ENCODE peak calls at places on chromosomes 16 and 17, in five cellular contexts. Y is transverse colon, C is Peyer's patch, V is right lobe of liver, K is RWPE1. S is an unnamed sample.

GRCh38 chr16:52713740-52714139 is 166.8 kb upstream of the TOX3 start:
- DNase-seq in Y (no peak), C (no peak), V (no peak), K (no peak), S (no peak)

GRCh38 chr17:12673788-12674187 is 8.1 kb downstream of the MYOCD start:
- DNase-seq in Y (no peak), C (no peak), V (no peak), K (no peak), S (peak; percentile 77)

GRCh38 chr17:65662166-65662565 is 100.7 kb upstream of the AXIN2 start:
- DNase-seq in Y (no peak), C (no peak), V (no peak), K (no peak), S (no peak)

GRCh38 chr17:82054351-82055022 is 2.8 kb downstream of the GPS1 start:
- DNase-seq in Y (no peak), C (no peak), V (no peak), K (no peak), S (no peak)

GRCh38 chr17:73194514-73195222 is 1.8 kb downstream of the COG1 start:
- DNase-seq in Y (no peak), C (no peak), V (no peak), K (no peak), S (no peak)

GRCh38 chr16:72876221-72876620 is 171.7 kb downstream of the ZFHX3 start:
- DNase-seq in Y (peak; percentile 44), C (no peak), V (no peak), K (no peak), S (no peak)

GRCh38 chr16:8907096-8907495 is 24.9 kb downstream of the LITAFD start:
- DNase-seq in Y (no peak), C (no peak), V (no peak), K (no peak), S (no peak)

GRCh38 chr16:25063865-25064264 is 47.7 kb upstream of the LCMT1 start:
- DNase-seq in Y (no peak), C (no peak), V (no peak), K (no peak), S (no peak)

GRCh38 chr17:48002208-48002919 is 31.5 kb downstream of the CDK5RAP3 start:
- DNase-seq in Y (no peak), C (no peak), V (no peak), K (peak; percentile 40), S (peak; percentile 35)

GRCh38 chr17:40399185-40399584 is 18.5 kb downstream of the TOP2A start:
- DNase-seq in Y (no peak), C (no peak), V (no peak), K (peak; percentile 23), S (peak; percentile 79)

GRCh38 chr16:23534868-23535860 is 22.0 kb downstream of the EARS2 start:
- DNase-seq in Y (no peak), C (no peak), V (no peak), K (no peak), S (peak; percentile 53)

GRCh38 chr16:53789159-53789558 is 85.2 kb downstream of the FTO start:
- DNase-seq in Y (no peak), C (no peak), V (no peak), K (no peak), S (no peak)

GRCh38 chr17:44591223-44591622 is 33.9 kb downstream of the FZD2 start:
- DNase-seq in Y (no peak), C (no peak), V (no peak), K (no peak), S (no peak)

GRCh38 chr17:40020146-40020545 is 4.9 kb downstream of the CSF3 start:
- DNase-seq in Y (no peak), C (no peak), V (no peak), K (no peak), S (no peak)

GRCh38 chr16:81311762-81312161 is 3.0 kb upstream of the GAN start:
- DNase-seq in Y (no peak), C (no peak), V (no peak), K (no peak), S (no peak)

GRCh38 chr16:21703589-21704174 is 39.9 kb downstream of the OTOA start:
- DNase-seq in Y (no peak), C (no peak), V (no peak), K (peak; percentile 51), S (no peak)

GRCh38 chr17:9169116-9169515 is 147.8 kb downstream of the NTN1 start:
- DNase-seq in Y (no peak), C (no peak), V (no peak), K (no peak), S (no peak)

GRCh38 chr16:50901062-50901461 is 159.2 kb downstream of the CYLD start:
- DNase-seq in Y (no peak), C (no peak), V (no peak), K (no peak), S (no peak)

GRCh38 chr17:50055055-50055425 is 870 bp upstream of the ITGA3 start:
- DNase-seq in Y (peak; percentile 87), C (peak; percentile 84), V (no peak), K (peak; percentile 84), S (peak; percentile 85)

GRCh38 chr17:80287038-80287437 is 26.4 kb downstream of the RNF213 start:
- DNase-seq in Y (no peak), C (no peak), V (no peak), K (no peak), S (no peak)

GRCh38 chr16:68079616-68080344 is 5.4 kb upstream of the NFATC3 start:
- DNase-seq in Y (peak; percentile 89), C (peak; percentile 90), V (peak; percentile 88), K (no peak), S (peak; percentile 8)

GRCh38 chr16:19722269-19722952 is 4.3 kb downstream of the IQCK start:
- DNase-seq in Y (no peak), C (no peak), V (no peak), K (no peak), S (no peak)

GRCh38 chr16:69089091-69089912 is 16.2 kb upstream of the HAS3 start:
- DNase-seq in Y (no peak), C (no peak), V (peak; percentile 79), K (no peak), S (peak; percentile 23)

GRCh38 chr16:6483634-6484033 is 849.0 kb upstream of the RBFOX1 start:
- DNase-seq in Y (no peak), C (no peak), V (no peak), K (no peak), S (no peak)

GRCh38 chr17:38751144-38751802 is 1.3 kb upstream of the PSMB3 start:
- DNase-seq in Y (no peak), C (no peak), V (no peak), K (no peak), S (no peak)

GRCh38 chr17:850828-851759 is 68.9 kb downstream of the MRM3 start:
- DNase-seq in Y (no peak), C (no peak), V (no peak), K (no peak), S (no peak)

GRCh38 chr16:70681382-70682238 is 4.2 kb downstream of the MTSS2 start:
- DNase-seq in Y (no peak), C (no peak), V (no peak), K (no peak), S (no peak)
- H3K27ac ChIP-seq in Y (peak overlapping the region; percentile 89), C (peak overlapping the region; percentile 53), V (peak overlapping the region; percentile 77), K (peak overlapping the region; percentile 100), S (no peak overlapping the region)

DNA sequence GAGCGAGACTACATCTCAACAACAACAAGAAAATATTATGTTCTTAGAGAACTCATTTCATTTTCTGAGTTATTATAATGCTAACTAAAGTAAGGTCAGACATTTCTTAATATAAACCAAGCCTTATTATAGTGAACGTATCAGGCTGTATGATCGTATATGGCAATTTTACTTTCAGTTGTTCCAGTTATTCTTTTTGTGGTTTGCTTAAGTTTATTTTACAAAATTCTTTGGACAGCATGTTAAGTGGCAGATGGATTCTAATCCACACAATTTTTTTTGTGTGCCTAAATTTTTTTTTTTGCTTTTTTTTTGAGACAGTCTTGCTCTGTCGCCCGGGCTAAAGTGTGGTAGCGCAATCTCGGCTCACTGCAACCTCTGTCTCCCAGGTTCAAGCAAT is 59.0 kb downstream of the VMP1 start:
- DNase-seq in Y (no peak), C (no peak), V (no peak), K (no peak), S (no peak)
- H3K27ac ChIP-seq in Y (peak overlapping the region; percentile 48), C (no peak overlapping the region), V (no peak overlapping the region), K (peak overlapping the region; percentile 34), S (no peak overlapping the region)

GRCh38 chr17:42119301-42119700 is 1.9 kb downstream of the KAT2A start:
- DNase-seq in Y (no peak), C (no peak), V (peak; percentile 44), K (no peak), S (no peak)

GRCh38 chr17:42118545-42118944 is 2.6 kb downstream of the KAT2A start:
- DNase-seq in Y (no peak), C (no peak), V (no peak), K (no peak), S (no peak)

GRCh38 chr17:42122371-42123303 is at the start of gene HSPB9:
- DNase-seq in Y (peak; percentile 86), C (peak; percentile 90), V (peak; percentile 88), K (no peak), S (peak; percentile 96)

GRCh38 chr17:42121066-42121769 is at the start of gene KAT2A:
- DNase-seq in Y (peak; percentile 88), C (peak; percentile 87), V (peak; percentile 88), K (peak; percentile 91), S (peak; percentile 92)

DNA sequence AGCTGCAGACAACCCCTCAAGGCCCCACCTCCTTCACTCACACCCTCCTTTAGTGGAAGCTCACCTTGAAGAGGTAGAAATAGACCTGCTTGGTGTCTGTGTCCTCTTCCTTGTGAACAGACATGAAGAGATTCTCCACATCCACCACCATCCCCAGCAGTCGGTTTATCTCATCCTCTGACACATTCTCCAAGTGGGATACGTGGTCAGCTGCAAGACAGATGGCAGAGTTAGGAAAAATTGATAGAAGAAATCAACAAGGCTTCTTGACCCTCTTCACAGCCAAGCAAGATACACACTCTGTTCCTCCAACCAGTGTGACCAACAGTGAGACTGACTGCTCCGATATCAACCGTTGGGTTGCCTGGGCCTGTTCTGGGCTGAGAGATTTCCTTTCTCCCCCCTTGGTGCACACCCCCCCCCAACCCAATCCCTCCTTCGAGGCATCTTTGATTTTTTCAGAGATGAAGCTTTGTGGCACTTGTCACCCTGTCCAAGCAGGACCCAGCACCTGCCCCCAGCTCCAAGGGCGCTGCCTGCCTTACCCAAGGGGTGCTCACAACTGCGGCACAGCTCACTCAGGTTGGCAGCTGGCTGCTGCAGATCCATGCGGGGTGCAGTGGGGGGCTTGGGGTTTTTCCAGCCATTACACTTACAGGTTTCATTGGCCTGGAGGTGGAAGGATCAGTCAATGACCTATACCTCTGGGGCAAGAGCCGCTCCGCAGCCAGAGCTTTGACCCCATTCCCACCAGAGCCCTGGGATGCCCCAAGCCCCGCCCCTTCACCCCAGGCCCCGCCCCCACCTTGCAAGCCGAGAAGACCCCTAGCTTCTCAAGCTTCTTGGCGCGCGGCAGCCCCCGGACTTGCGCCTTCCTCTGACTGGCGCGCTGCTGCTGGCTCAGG is 754 bp downstream of the KAT2A start:
- DNase-seq in Y (no peak), C (peak; percentile 50), V (peak; percentile 55), K (peak; percentile 48), S (no peak)
- H3K27ac ChIP-seq in Y (peak overlapping the region; percentile 80), C (peak overlapping the region; percentile 87), V (peak overlapping the region; percentile 79), K (peak overlapping the region; percentile 71), S (no peak overlapping the region)

GRCh38 chr16:86087561-86088230 is 188.7 kb downstream of the IRF8 start:
- DNase-seq in Y (no peak), C (peak; percentile 21), V (no peak), K (no peak), S (no peak)

GRCh38 chr16:86088816-86089215 is 189.9 kb downstream of the IRF8 start:
- DNase-seq in Y (no peak), C (peak; percentile 28), V (no peak), K (no peak), S (no peak)

GRCh38 chr16:86089341-86089900 is 190.5 kb downstream of the IRF8 start:
- DNase-seq in Y (no peak), C (peak; percentile 22), V (no peak), K (no peak), S (no peak)

GRCh38 chr16:86087011-86087453 is 188.1 kb downstream of the IRF8 start:
- DNase-seq in Y (no peak), C (peak; percentile 42), V (no peak), K (no peak), S (no peak)

GRCh38 chr16:86088287-86088686 is 189.3 kb downstream of the IRF8 start:
- DNase-seq in Y (no peak), C (no peak), V (no peak), K (no peak), S (no peak)
- H3K27ac ChIP-seq in Y (no peak overlapping the region), C (no peak overlapping the region), V (no peak overlapping the region), K (no peak overlapping the region), S (no peak overlapping the region)